ENCODE peak calls at places on chromosomes 13 and 19, in ten cellular contexts. L is astrocyte of the spinal cord; M is RPMI7951; Y is occipital lobe; C is stimulated activated CD4-positive, alpha-beta T cell treated with anti-CD3 and anti-CD28 coated beads, Interleukin-2, amount 100 ng/mL, for 48 hours; Z is EH; P is amygdala; D is NCI-H1092; Q is RWPE1; G is naive thymus-derived CD4-positive, alpha-beta T cell. E is an unnamed sample.

GRCh38 chr19:15251010-15251748 is 18.9 kb upstream of the EPHX3 start:
- DNase-seq in L (peak), M (peak), Y (no peak), C (no peak), Z (peak), P (no peak), D (no peak), Q (peak), G (no peak), E (peak)

GRCh38 chr13:113938716-113939115 is 35.2 kb downstream of the C13orf46 start:
- DNase-seq in L (no peak), M (no peak), Y (no peak), C (no peak), Z (no peak), P (no peak), D (peak), Q (no peak), G (no peak), E (no peak)

GRCh38 chr19:10468133-10468532 is 35.0 kb downstream of the KEAP1 start:
- DNase-seq in L (no peak), M (no peak), Y (no peak), C (no peak), Z (no peak), P (no peak), D (no peak), Q (no peak), G (no peak), E (no peak)

GRCh38 chr19:49656456-49657109 is 9.1 kb downstream of the IRF3 start:
- DNase-seq in L (no peak), M (no peak), Y (no peak), C (no peak), Z (no peak), P (no peak), D (no peak), Q (no peak), G (no peak), E (no peak)

GRCh38 chr19:1513492-1514294 is 874 bp upstream of the ADAMTSL5 start:
- DNase-seq in L (no peak), M (peak), Y (no peak), C (peak), Z (peak), P (no peak), D (no peak), Q (peak), G (peak), E (peak)

GRCh38 chr19:41373993-41374392 is 2.3 kb upstream of the TMEM91 start:
- DNase-seq in L (peak), M (peak), Y (peak), C (no peak), Z (peak), P (peak), D (peak), Q (peak), G (no peak), E (peak)

GRCh38 chr13:51912091-51912490 is 50.3 kb downstream of the CCDC70 start:
- DNase-seq in L (no peak), M (peak), Y (peak), C (no peak), Z (no peak), P (peak), D (peak), Q (no peak), G (peak), E (no peak)

GRCh38 chr13:76398426-76398825 is 487.8 kb downstream of the KCTD12 start:
- DNase-seq in L (peak), M (peak), Y (no peak), C (no peak), Z (no peak), P (no peak), D (no peak), Q (no peak), G (no peak), E (no peak)

GRCh38 chr13:60019119-60019993 is 144.4 kb downstream of the DIAPH3 start:
- DNase-seq in L (peak), M (peak), Y (no peak), C (no peak), Z (peak), P (no peak), D (no peak), Q (no peak), G (no peak), E (no peak)

GRCh38 chr13:36067619-36068456 is 63.3 kb downstream of the DCLK1 start:
- DNase-seq in L (peak), M (no peak), Y (no peak), C (no peak), Z (peak), P (no peak), D (no peak), Q (no peak), G (no peak), E (no peak)

GRCh38 chr19:27765912-27766725 is 1446.8 kb downstream of the UQCRFS1 start:
- DNase-seq in L (no peak), M (no peak), Y (no peak), C (no peak), Z (no peak), P (no peak), D (no peak), Q (no peak), G (no peak), E (no peak)

GRCh38 chr13:109451726-109452125 is 334.7 kb downstream of the IRS2 start:
- DNase-seq in L (peak), M (no peak), Y (no peak), C (no peak), Z (no peak), P (no peak), D (no peak), Q (no peak), G (no peak), E (no peak)

GRCh38 chr13:76023644-76024043 is 387.5 kb downstream of the LMO7 start:
- DNase-seq in L (peak), M (no peak), Y (no peak), C (no peak), Z (peak), P (no peak), D (no peak), Q (peak), G (no peak), E (peak)

GRCh38 chr19:15161028-15161984 is 39.5 kb downstream of the NOTCH3 start:
- DNase-seq in L (no peak), M (peak), Y (no peak), C (no peak), Z (peak), P (no peak), D (no peak), Q (peak), G (no peak), E (peak)

GRCh38 chr19:53892301-53892980 is 10.4 kb downstream of the PRKCG start:
- DNase-seq in L (no peak), M (no peak), Y (no peak), C (no peak), Z (no peak), P (no peak), D (no peak), Q (no peak), G (no peak), E (no peak)

E was measured in ELR.